ENCODE peak calls at places on chromosomes 11 and 22, in ten cellular contexts. One of them, this sample, is unnamed.

GRCh38 chr22:35448552-35448922 is 48.6 kb downstream of the MCM5 start:
- DNase-seq in colonic mucosa: no peak
- DNase-seq in left ventricle myocardium inferior: no peak
- DNase-seq in kidney: no peak
- DNase-seq in kidney epithelial cell: no peak
- DNase-seq in fibroblast of lung: no peak
- DNase-seq in stomach: no peak
- DNase-seq in A549: no peak
- DNase-seq in heart left ventricle: no peak
- DNase-seq in AG10803: no peak
- DNase-seq in this sample: no peak

GRCh38 chr22:39994566-39995345 is at the start of gene FAM83F:
- DNase-seq in AG10803: no peak
- DNase-seq in heart left ventricle: no peak
- DNase-seq in stomach: peak
- DNase-seq in kidney epithelial cell: no peak
- DNase-seq in fibroblast of lung: no peak
- DNase-seq in left ventricle myocardium inferior: no peak
- DNase-seq in colonic mucosa: peak
- DNase-seq in kidney: peak
- DNase-seq in A549: no peak
- DNase-seq in this sample: no peak

GRCh38 chr22:19889951-19890350 is 35.3 kb upstream of the GNB1L start:
- DNase-seq in fibroblast of lung: no peak
- DNase-seq in A549: no peak
- DNase-seq in AG10803: no peak
- DNase-seq in stomach: no peak
- DNase-seq in heart left ventricle: no peak
- DNase-seq in colonic mucosa: no peak
- DNase-seq in kidney: peak
- DNase-seq in left ventricle myocardium inferior: no peak
- DNase-seq in kidney epithelial cell: no peak
- DNase-seq in this sample: no peak

GRCh38 chr22:39490135-39490798 is 11.8 kb upstream of the MIEF1 start:
- DNase-seq in fibroblast of lung: peak
- DNase-seq in kidney epithelial cell: no peak
- DNase-seq in A549: peak
- DNase-seq in AG10803: peak
- DNase-seq in colonic mucosa: peak
- DNase-seq in left ventricle myocardium inferior: peak
- DNase-seq in kidney: peak
- DNase-seq in heart left ventricle: peak
- DNase-seq in stomach: peak
- DNase-seq in this sample: no peak

GRCh38 chr11:44631831-44632230 is 66.4 kb downstream of the CD82 start:
- DNase-seq in kidney epithelial cell: no peak
- DNase-seq in AG10803: no peak
- DNase-seq in heart left ventricle: peak
- DNase-seq in left ventricle myocardium inferior: no peak
- DNase-seq in fibroblast of lung: no peak
- DNase-seq in kidney: no peak
- DNase-seq in stomach: peak
- DNase-seq in colonic mucosa: peak
- DNase-seq in A549: no peak
- DNase-seq in this sample: no peak

GRCh38 chr11:108592591-108593213 is 866 bp downstream of the EXPH5 start:
- DNase-seq in stomach: peak
- DNase-seq in AG10803: no peak
- DNase-seq in kidney epithelial cell: no peak
- DNase-seq in kidney: peak
- DNase-seq in fibroblast of lung: no peak
- DNase-seq in A549: no peak
- DNase-seq in colonic mucosa: peak
- DNase-seq in heart left ventricle: peak
- DNase-seq in left ventricle myocardium inferior: peak
- DNase-seq in this sample: no peak

GRCh38 chr11:31987118-31988005 is 103.5 kb upstream of the RCN1 start:
- DNase-seq in AG10803: no peak
- DNase-seq in stomach: no peak
- DNase-seq in colonic mucosa: no peak
- DNase-seq in kidney epithelial cell: no peak
- DNase-seq in A549: no peak
- DNase-seq in kidney: no peak
- DNase-seq in fibroblast of lung: no peak
- DNase-seq in left ventricle myocardium inferior: no peak
- DNase-seq in heart left ventricle: no peak
- DNase-seq in this sample: no peak

GRCh38 chr11:27058456-27058855 is 17.8 kb downstream of the BBOX1 start:
- DNase-seq in AG10803: peak
- DNase-seq in fibroblast of lung: no peak
- DNase-seq in colonic mucosa: no peak
- DNase-seq in left ventricle myocardium inferior: no peak
- DNase-seq in stomach: no peak
- DNase-seq in kidney: no peak
- DNase-seq in heart left ventricle: no peak
- DNase-seq in A549: no peak
- DNase-seq in kidney epithelial cell: no peak
- DNase-seq in this sample: no peak

GRCh38 chr11:109864834-109865557 is 228.2 kb upstream of the ZC3H12C start:
- DNase-seq in fibroblast of lung: peak
- DNase-seq in kidney: no peak
- DNase-seq in heart left ventricle: no peak
- DNase-seq in AG10803: peak
- DNase-seq in left ventricle myocardium inferior: no peak
- DNase-seq in A549: no peak
- DNase-seq in kidney epithelial cell: no peak
- DNase-seq in colonic mucosa: no peak
- DNase-seq in stomach: no peak
- DNase-seq in this sample: no peak

GRCh38 chr22:41815716-41816115 is 15.2 kb downstream of the CCDC134 start:
- DNase-seq in heart left ventricle: no peak
- DNase-seq in A549: no peak
- DNase-seq in fibroblast of lung: no peak
- DNase-seq in stomach: no peak
- DNase-seq in kidney epithelial cell: no peak
- DNase-seq in AG10803: no peak
- DNase-seq in left ventricle myocardium inferior: no peak
- DNase-seq in colonic mucosa: no peak
- DNase-seq in kidney: no peak
- DNase-seq in this sample: no peak

GRCh38 chr11:118241191-118242098 is 10.7 kb downstream of the MPZL3 start:
- DNase-seq in kidney: no peak
- DNase-seq in stomach: peak
- DNase-seq in heart left ventricle: no peak
- DNase-seq in left ventricle myocardium inferior: no peak
- DNase-seq in A549: no peak
- DNase-seq in fibroblast of lung: no peak
- DNase-seq in colonic mucosa: peak
- DNase-seq in kidney epithelial cell: no peak
- DNase-seq in AG10803: no peak
- DNase-seq in this sample: no peak
- H3K4me3 ChIP-seq in kidney: no peak
- H3K4me3 ChIP-seq in stomach: no peak
- H3K4me3 ChIP-seq in heart left ventricle: no peak
- H3K4me3 ChIP-seq in left ventricle myocardium inferior: no peak
- H3K4me3 ChIP-seq in A549: no peak
- H3K4me3 ChIP-seq in fibroblast of lung: no peak
- H3K4me3 ChIP-seq in colonic mucosa: no peak
- H3K4me3 ChIP-seq in kidney epithelial cell: no peak
- H3K4me3 ChIP-seq in AG10803: no peak
- H3K4me3 ChIP-seq in this sample: no peak

DNA sequence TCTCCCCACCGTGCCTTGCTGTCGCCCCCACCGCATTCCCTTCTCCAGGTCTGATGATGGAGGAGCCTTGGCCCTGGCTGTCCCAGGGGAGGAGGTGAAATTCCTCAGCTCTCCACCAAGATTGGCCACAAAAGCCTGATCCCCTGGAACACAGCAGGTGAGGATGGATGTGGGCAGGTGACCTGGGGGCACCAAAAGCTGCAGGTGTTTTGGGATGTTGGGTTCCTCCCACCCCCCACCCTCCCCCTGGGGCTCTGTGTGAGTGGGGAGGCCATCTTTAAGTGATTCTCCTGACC is 640 bp downstream of the TRIOBP start:
- DNase-seq in kidney: no peak
- DNase-seq in stomach: no peak
- DNase-seq in left ventricle myocardium inferior: no peak
- DNase-seq in AG10803: no peak
- DNase-seq in kidney epithelial cell: no peak
- DNase-seq in fibroblast of lung: no peak
- DNase-seq in heart left ventricle: no peak
- DNase-seq in colonic mucosa: no peak
- DNase-seq in A549: no peak
- DNase-seq in this sample: no peak
- TF ChIP-seq CTCF in kidney: no peak
- TF ChIP-seq CTCF in stomach: no peak
- TF ChIP-seq CTCF in left ventricle myocardium inferior: no peak
- TF ChIP-seq CTCF in AG10803: no peak
- TF ChIP-seq CTCF in kidney epithelial cell: no peak
- TF ChIP-seq CTCF in fibroblast of lung: no peak
- TF ChIP-seq CTCF in heart left ventricle: no peak
- TF ChIP-seq CTCF in colonic mucosa: no peak
- TF ChIP-seq CTCF in A549: no peak
- TF ChIP-seq CTCF in this sample: no peak

GRCh38 chr22:21003782-21004181 is 1.9 kb upstream of the THAP7 start:
- DNase-seq in heart left ventricle: no peak
- DNase-seq in colonic mucosa: peak
- DNase-seq in kidney: peak
- DNase-seq in fibroblast of lung: no peak
- DNase-seq in AG10803: no peak
- DNase-seq in left ventricle myocardium inferior: no peak
- DNase-seq in kidney epithelial cell: no peak
- DNase-seq in stomach: no peak
- DNase-seq in A549: no peak
- DNase-seq in this sample: no peak
- H3K4me3 ChIP-seq in heart left ventricle: no peak
- H3K4me3 ChIP-seq in colonic mucosa: no peak
- H3K4me3 ChIP-seq in kidney: no peak
- H3K4me3 ChIP-seq in fibroblast of lung: peak
- H3K4me3 ChIP-seq in AG10803: no peak
- H3K4me3 ChIP-seq in left ventricle myocardium inferior: peak
- H3K4me3 ChIP-seq in kidney epithelial cell: no peak
- H3K4me3 ChIP-seq in stomach: no peak
- H3K4me3 ChIP-seq in A549: no peak
- H3K4me3 ChIP-seq in this sample: no peak

GRCh38 chr22:31451709-31452571 is 37.7 kb downstream of the EIF4ENIF1 start:
- DNase-seq in colonic mucosa: peak
- DNase-seq in stomach: no peak
- DNase-seq in A549: peak
- DNase-seq in left ventricle myocardium inferior: no peak
- DNase-seq in AG10803: peak
- DNase-seq in kidney: no peak
- DNase-seq in heart left ventricle: no peak
- DNase-seq in kidney epithelial cell: peak
- DNase-seq in fibroblast of lung: peak
- DNase-seq in this sample: peak
- TF ChIP-seq CTCF in colonic mucosa: peak
- TF ChIP-seq CTCF in stomach: no peak
- TF ChIP-seq CTCF in A549: peak
- TF ChIP-seq CTCF in left ventricle myocardium inferior: peak
- TF ChIP-seq CTCF in AG10803: peak
- TF ChIP-seq CTCF in kidney: peak
- TF ChIP-seq CTCF in heart left ventricle: peak
- TF ChIP-seq CTCF in kidney epithelial cell: peak
- TF ChIP-seq CTCF in fibroblast of lung: peak
- TF ChIP-seq CTCF in this sample: peak

GRCh38 chr11:95152878-95153856 is 63.5 kb downstream of the ENDOD1 start:
- DNase-seq in left ventricle myocardium inferior: no peak
- DNase-seq in fibroblast of lung: no peak
- DNase-seq in heart left ventricle: no peak
- DNase-seq in kidney epithelial cell: no peak
- DNase-seq in kidney: no peak
- DNase-seq in AG10803: no peak
- DNase-seq in colonic mucosa: no peak
- DNase-seq in stomach: no peak
- DNase-seq in A549: no peak
- DNase-seq in this sample: no peak
- H3K4me3 ChIP-seq in left ventricle myocardium inferior: peak
- H3K4me3 ChIP-seq in fibroblast of lung: no peak
- H3K4me3 ChIP-seq in heart left ventricle: peak
- H3K4me3 ChIP-seq in kidney epithelial cell: no peak
- H3K4me3 ChIP-seq in kidney: no peak
- H3K4me3 ChIP-seq in AG10803: no peak
- H3K4me3 ChIP-seq in colonic mucosa: peak
- H3K4me3 ChIP-seq in stomach: peak
- H3K4me3 ChIP-seq in A549: no peak
- H3K4me3 ChIP-seq in this sample: no peak